ENCODE peak calls at places on chromosome 5, in ten cellular contexts. G is neuronal stem cell; N is AG10803; D is tibial nerve; A is CD8-positive, alpha-beta memory T cell; P is choroid plexus epithelial cell; U is Panc1; M is body of pancreas; K is spleen; C is transverse colon. W is an unnamed sample.

GRCh38 chr5:84494453-84494852 is 109.8 kb upstream of the EDIL3 start:
- DNase-seq in G (no peak), N (peak; percentile 40), D (no peak), A (no peak), P (peak; percentile 66), U (no peak), M (no peak), K (no peak), C (no peak), W (no peak)

GRCh38 chr5:135468541-135468940 is 16.4 kb upstream of the TIFAB start:
- DNase-seq in G (no peak), N (no peak), D (no peak), A (no peak), P (no peak), U (no peak), M (no peak), K (peak; percentile 25), C (no peak), W (no peak)

GRCh38 chr5:173281910-173282309 is 46.3 kb downstream of the STC2 start:
- DNase-seq in G (no peak), N (no peak), D (no peak), A (no peak), P (peak; percentile 61), U (no peak), M (no peak), K (no peak), C (no peak), W (no peak)

GRCh38 chr5:138461343-138462125 is 3.7 kb upstream of the EGR1 start:
- DNase-seq in G (no peak), N (peak; percentile 81), D (no peak), A (no peak), P (peak; percentile 72), U (no peak), M (peak; percentile 18), K (no peak), C (no peak), W (no peak)

GRCh38 chr5:154274828-154275185 is 84.3 kb downstream of the GALNT10 start:
- DNase-seq in G (no peak), N (peak; percentile 35), D (no peak), A (no peak), P (no peak), U (no peak), M (no peak), K (no peak), C (no peak), W (no peak)

GRCh38 chr5:128538249-128539037 is 398 bp upstream of the FBN2 start:
- DNase-seq in G (peak; percentile 91), N (peak; percentile 28), D (peak; percentile 27), A (no peak), P (peak; percentile 88), U (no peak), M (peak; percentile 59), K (peak; percentile 74), C (peak; percentile 37), W (no peak)

GRCh38 chr5:131532016-131532640 is 102.9 kb downstream of the RAPGEF6 start:
- DNase-seq in G (no peak), N (no peak), D (no peak), A (no peak), P (no peak), U (no peak), M (no peak), K (no peak), C (no peak), W (no peak)

GRCh38 chr5:79850941-79851693 is 139.9 kb downstream of the MTX3 start:
- DNase-seq in G (no peak), N (no peak), D (no peak), A (no peak), P (no peak), U (no peak), M (no peak), K (no peak), C (no peak), W (no peak)

GRCh38 chr5:159819671-159820411 is 96.4 kb upstream of the ADRA1B start:
- DNase-seq in G (no peak), N (peak; percentile 59), D (peak; percentile 46), A (no peak), P (peak; percentile 53), U (peak; percentile 86), M (peak; percentile 58), K (no peak), C (peak; percentile 62), W (no peak)

GRCh38 chr5:13814293-13814692 is 130.2 kb downstream of the DNAH5 start:
- DNase-seq in G (no peak), N (peak; percentile 16), D (no peak), A (no peak), P (no peak), U (no peak), M (no peak), K (no peak), C (no peak), W (no peak)

GRCh38 chr5:149414405-149415244 is 35.5 kb upstream of the IL17B start:
- DNase-seq in G (no peak), N (peak; percentile 78), D (no peak), A (no peak), P (peak; percentile 78), U (no peak), M (peak; percentile 27), K (no peak), C (no peak), W (no peak)

GRCh38 chr5:149417714-149418368 is 38.7 kb upstream of the IL17B start:
- DNase-seq in G (no peak), N (no peak), D (no peak), A (no peak), P (no peak), U (no peak), M (no peak), K (peak; percentile 27), C (no peak), W (no peak)

GRCh38 chr5:149418910-149419531 is 39.9 kb upstream of the IL17B start:
- DNase-seq in G (no peak), N (no peak), D (no peak), A (no peak), P (no peak), U (no peak), M (no peak), K (no peak), C (no peak), W (no peak)

GRCh38 chr5:149415245-149415967 is 36.3 kb upstream of the IL17B start:
- DNase-seq in G (no peak), N (no peak), D (no peak), A (no peak), P (no peak), U (no peak), M (no peak), K (no peak), C (no peak), W (no peak)

DNA sequence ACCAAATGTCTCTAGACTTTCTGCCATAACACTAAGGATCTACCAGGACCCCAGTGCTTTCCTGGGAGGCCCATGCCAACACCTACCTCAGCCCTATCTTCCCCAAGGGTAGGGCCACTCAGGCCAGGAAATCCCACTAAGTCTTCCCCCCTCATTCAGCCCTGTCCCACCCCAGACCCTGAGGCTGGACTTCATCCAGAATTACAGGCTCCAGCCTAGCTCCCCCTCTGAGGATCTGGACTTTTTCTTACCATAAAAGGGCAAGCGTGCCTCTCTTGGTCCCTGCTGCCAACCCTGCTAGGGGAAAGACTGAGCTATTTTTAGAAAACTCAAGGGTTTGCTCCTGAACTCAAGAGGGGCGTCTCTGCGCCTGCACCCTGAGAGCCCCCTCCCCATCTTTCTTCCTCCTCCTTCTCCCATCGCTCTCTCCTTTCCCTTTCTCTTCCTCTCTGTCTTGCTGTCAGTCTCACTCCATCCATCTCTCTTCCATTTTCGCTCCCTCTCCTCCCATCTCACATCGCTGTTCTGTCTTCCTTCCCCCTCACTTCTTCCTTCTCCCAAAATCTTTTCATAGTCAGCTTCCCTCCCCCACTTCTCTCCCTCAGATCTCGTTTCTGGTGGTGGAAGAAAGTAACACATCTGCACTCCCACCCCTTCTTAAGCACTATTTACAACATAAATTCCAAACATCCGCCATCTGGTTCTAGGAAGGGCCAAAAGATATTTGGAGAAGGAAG is 38.1 kb upstream of the IL17B start:
- DNase-seq in G (no peak), N (peak; percentile 84), D (no peak), A (no peak), P (peak; percentile 58), U (no peak), M (no peak), K (no peak), C (no peak), W (no peak)
- H3K4me3 ChIP-seq in G (no peak overlapping the region), N (peak overlapping the region; percentile 17), D (no peak overlapping the region), A (no peak overlapping the region), P (no peak overlapping the region), U (no peak overlapping the region), M (no peak overlapping the region), K (no peak overlapping the region), C (no peak overlapping the region), W (no peak overlapping the region)

GRCh38 chr5:141513021-141513626 is 24.2 kb downstream of the PCDHGC5 start:
- DNase-seq in G (peak; percentile 70), N (peak; percentile 55), D (no peak), A (no peak), P (peak; percentile 64), U (no peak), M (peak; percentile 45), K (peak; percentile 86), C (no peak), W (peak; percentile 49)
- H3K4me3 ChIP-seq in G (peak overlapping the region; percentile 46), N (peak overlapping the region; percentile 47), D (peak overlapping the region; percentile 41), A (peak overlapping the region; percentile 65), P (peak overlapping the region; percentile 61), U (peak overlapping the region; percentile 46), M (peak overlapping the region; percentile 56), K (peak overlapping the region; percentile 54), C (peak overlapping the region; percentile 43), W (peak overlapping the region; percentile 72)

DNA sequence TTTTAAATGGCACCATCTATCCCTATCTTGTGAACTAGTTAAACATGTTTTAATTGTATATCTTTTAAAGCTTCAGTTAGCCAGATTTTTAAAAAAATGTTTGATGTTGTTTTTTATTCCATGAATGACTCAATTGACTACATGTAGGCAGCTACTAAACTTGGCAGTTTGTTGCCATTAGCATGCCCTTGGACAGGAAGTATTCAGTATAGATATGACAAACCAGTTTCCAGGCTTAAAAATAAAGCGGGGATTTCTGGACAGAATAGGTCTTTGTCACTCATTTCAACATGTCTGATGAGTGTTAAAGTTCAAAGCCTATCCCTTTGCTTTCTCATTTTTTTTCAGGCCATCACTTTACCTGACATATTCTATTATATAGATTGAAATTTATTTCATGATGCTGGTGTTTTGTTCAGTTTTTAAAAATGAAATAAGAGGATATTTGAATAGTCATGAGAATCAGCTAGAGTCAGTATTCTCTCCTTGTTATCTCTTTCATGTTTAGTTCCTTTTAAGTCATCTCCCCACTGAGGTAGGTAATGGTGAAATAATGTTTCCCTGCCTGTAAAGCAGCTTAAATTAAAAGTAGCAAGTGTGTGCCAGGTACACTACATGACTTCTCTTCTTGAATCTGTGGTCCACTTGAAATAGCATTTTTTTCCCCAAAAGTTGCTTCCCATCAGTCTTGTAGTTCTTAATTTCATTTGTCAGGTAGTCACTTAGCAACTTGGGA is 11.9 kb downstream of the TNFAIP8 start:
- DNase-seq in G (no peak), N (no peak), D (no peak), A (no peak), P (no peak), U (no peak), M (no peak), K (no peak), C (no peak), W (peak; percentile 85)
- H3K4me3 ChIP-seq in G (no peak overlapping the region), N (no peak overlapping the region), D (no peak overlapping the region), A (no peak overlapping the region), P (no peak overlapping the region), U (no peak overlapping the region), M (no peak overlapping the region), K (no peak overlapping the region), C (no peak overlapping the region), W (peak overlapping the region; percentile 19)

DNA sequence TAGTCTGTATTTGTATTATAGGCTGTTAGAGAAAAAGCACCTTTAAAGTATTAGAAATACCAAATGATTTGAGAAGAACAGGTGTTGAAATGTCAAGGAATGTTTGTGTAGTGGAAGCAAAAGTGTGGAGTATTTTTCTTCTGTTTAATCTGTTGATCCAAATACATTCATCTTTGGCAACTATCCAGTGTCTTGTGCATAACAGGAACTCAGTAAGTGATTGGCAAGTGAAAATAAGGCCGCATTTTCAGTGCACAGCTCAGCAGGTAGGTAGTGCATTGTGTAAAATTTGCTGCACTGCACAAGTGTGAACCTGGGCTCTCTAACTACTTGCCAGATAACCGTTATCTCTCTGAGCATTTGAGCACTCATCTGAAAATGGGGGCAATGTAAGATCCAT is 61.8 kb downstream of the CHSY3 start:
- DNase-seq in G (no peak), N (no peak), D (no peak), A (no peak), P (peak; percentile 54), U (no peak), M (no peak), K (no peak), C (no peak), W (no peak)
- H3K4me3 ChIP-seq in G (no peak overlapping the region), N (no peak overlapping the region), D (no peak overlapping the region), A (no peak overlapping the region), P (no peak overlapping the region), U (no peak overlapping the region), M (no peak overlapping the region), K (no peak overlapping the region), C (no peak overlapping the region), W (no peak overlapping the region)